ENCODE peak calls at places on chromosomes 7 and 10, in five cellular contexts. One of them, this sample, is unnamed. For H3K4me1, the result is how much of the 10 kb centered on the place peaks cover.

GRCh38 chr7:149334219-149334618 is 72.2 kb downstream of the ZNF783 start:
- DNase-seq in mammary epithelial cell: no peak
- DNase-seq in lower lobe of right lung: no peak
- DNase-seq in CD8-positive, alpha-beta memory T cell: no peak
- DNase-seq in heart right ventricle: no peak
- DNase-seq in this sample: no peak

GRCh38 chr10:17024461-17024860 is 105.2 kb downstream of the CUBN start:
- DNase-seq in mammary epithelial cell: no peak
- DNase-seq in lower lobe of right lung: no peak
- DNase-seq in heart right ventricle: no peak
- DNase-seq in CD8-positive, alpha-beta memory T cell: no peak
- DNase-seq in this sample: no peak

GRCh38 chr7:104923010-104923421 is 91.0 kb upstream of the KMT2E start:
- DNase-seq in heart right ventricle: peak
- DNase-seq in lower lobe of right lung: peak
- DNase-seq in mammary epithelial cell: peak
- DNase-seq in CD8-positive, alpha-beta memory T cell: peak
- DNase-seq in this sample: no peak

GRCh38 chr10:103427866-103428265 is 24.3 kb downstream of the CALHM2 start:
- DNase-seq in heart right ventricle: no peak
- DNase-seq in lower lobe of right lung: no peak
- DNase-seq in CD8-positive, alpha-beta memory T cell: no peak
- DNase-seq in mammary epithelial cell: no peak
- DNase-seq in this sample: no peak

GRCh38 chr10:154348-154747 is 19.1 kb downstream of the ZMYND11 start:
- DNase-seq in heart right ventricle: no peak
- DNase-seq in CD8-positive, alpha-beta memory T cell: no peak
- DNase-seq in mammary epithelial cell: no peak
- DNase-seq in lower lobe of right lung: no peak
- DNase-seq in this sample: no peak

GRCh38 chr7:8129323-8129659 is 132.7 kb downstream of the ICA1 start:
- DNase-seq in heart right ventricle: no peak
- DNase-seq in lower lobe of right lung: no peak
- DNase-seq in mammary epithelial cell: no peak
- DNase-seq in CD8-positive, alpha-beta memory T cell: no peak
- DNase-seq in this sample: no peak

GRCh38 chr7:66150471-66150870 is 35.8 kb downstream of the CRCP start:
- DNase-seq in mammary epithelial cell: no peak
- DNase-seq in lower lobe of right lung: no peak
- DNase-seq in heart right ventricle: peak
- DNase-seq in CD8-positive, alpha-beta memory T cell: no peak
- DNase-seq in this sample: no peak

GRCh38 chr7:84813376-84813775 is 373.5 kb downstream of the SEMA3D start:
- DNase-seq in heart right ventricle: no peak
- DNase-seq in lower lobe of right lung: no peak
- DNase-seq in CD8-positive, alpha-beta memory T cell: no peak
- DNase-seq in mammary epithelial cell: peak
- DNase-seq in this sample: no peak

GRCh38 chr10:130136214-130137076 is at the start of gene GLRX3:
- DNase-seq in lower lobe of right lung: peak
- DNase-seq in heart right ventricle: peak
- DNase-seq in CD8-positive, alpha-beta memory T cell: peak
- DNase-seq in mammary epithelial cell: peak
- DNase-seq in this sample: no peak

GRCh38 chr7:32019008-32019578 is 51.1 kb downstream of the PDE1C start:
- DNase-seq in mammary epithelial cell: no peak
- DNase-seq in heart right ventricle: no peak
- DNase-seq in CD8-positive, alpha-beta memory T cell: no peak
- DNase-seq in lower lobe of right lung: no peak
- DNase-seq in this sample: no peak

GRCh38 chr10:5560844-5561703 is 36.3 kb downstream of the CALML3 start:
- DNase-seq in mammary epithelial cell: no peak
- DNase-seq in CD8-positive, alpha-beta memory T cell: no peak
- DNase-seq in lower lobe of right lung: peak
- DNase-seq in heart right ventricle: no peak
- DNase-seq in this sample: no peak

GRCh38 chr7:70707823-70708243 is 424.1 kb upstream of the GALNT17 start:
- DNase-seq in heart right ventricle: no peak
- DNase-seq in mammary epithelial cell: no peak
- DNase-seq in CD8-positive, alpha-beta memory T cell: no peak
- DNase-seq in lower lobe of right lung: no peak
- DNase-seq in this sample: no peak

GRCh38 chr7:81887098-81887497 is 117.3 kb upstream of the HGF start:
- DNase-seq in mammary epithelial cell: no peak
- DNase-seq in lower lobe of right lung: no peak
- DNase-seq in CD8-positive, alpha-beta memory T cell: no peak
- DNase-seq in heart right ventricle: no peak
- DNase-seq in this sample: no peak

GRCh38 chr7:50221028-50221427 is 83.5 kb upstream of the IKZF1 start:
- DNase-seq in heart right ventricle: no peak
- DNase-seq in CD8-positive, alpha-beta memory T cell: no peak
- DNase-seq in lower lobe of right lung: peak
- DNase-seq in mammary epithelial cell: no peak
- DNase-seq in this sample: no peak

GRCh38 chr7:1291040-1291689 is 58.5 kb downstream of the UNCX start:
- DNase-seq in heart right ventricle: no peak
- DNase-seq in CD8-positive, alpha-beta memory T cell: peak
- DNase-seq in mammary epithelial cell: no peak
- DNase-seq in lower lobe of right lung: peak
- DNase-seq in this sample: no peak

GRCh38 chr10:71011141-71011540 is 122.8 kb upstream of the PCBD1 start:
- DNase-seq in mammary epithelial cell: no peak
- DNase-seq in CD8-positive, alpha-beta memory T cell: no peak
- DNase-seq in heart right ventricle: no peak
- DNase-seq in lower lobe of right lung: no peak
- DNase-seq in this sample: no peak

GRCh38 chr7:135186841-135187253 is 16.3 kb upstream of the CYREN start:
- DNase-seq in heart right ventricle: no peak
- DNase-seq in lower lobe of right lung: no peak
- DNase-seq in mammary epithelial cell: no peak
- DNase-seq in CD8-positive, alpha-beta memory T cell: no peak
- DNase-seq in this sample: peak

GRCh38 chr10:13716161-13717071 is 129.7 kb downstream of the PRPF18 start:
- DNase-seq in heart right ventricle: peak
- DNase-seq in lower lobe of right lung: no peak
- DNase-seq in CD8-positive, alpha-beta memory T cell: no peak
- DNase-seq in mammary epithelial cell: no peak
- DNase-seq in this sample: no peak

GRCh38 chr10:29186221-29186620 is 102.6 kb upstream of the LYZL1 start:
- DNase-seq in heart right ventricle: no peak
- DNase-seq in CD8-positive, alpha-beta memory T cell: no peak
- DNase-seq in lower lobe of right lung: no peak
- DNase-seq in mammary epithelial cell: no peak
- DNase-seq in this sample: no peak

GRCh38 chr7:155483245-155483644 is 25.3 kb downstream of the EN2 start:
- DNase-seq in CD8-positive, alpha-beta memory T cell: no peak
- DNase-seq in heart right ventricle: no peak
- DNase-seq in mammary epithelial cell: no peak
- DNase-seq in lower lobe of right lung: no peak
- DNase-seq in this sample: no peak

GRCh38 chr7:7183061-7183832 is 903 bp downstream of the C1GALT1 start:
- DNase-seq in CD8-positive, alpha-beta memory T cell: peak
- DNase-seq in heart right ventricle: peak
- DNase-seq in mammary epithelial cell: peak
- DNase-seq in lower lobe of right lung: peak
- DNase-seq in this sample: no peak

GRCh38 chr7:132604090-132604489 is 27.8 kb upstream of the PLXNA4 start:
- DNase-seq in CD8-positive, alpha-beta memory T cell: no peak
- DNase-seq in lower lobe of right lung: no peak
- DNase-seq in mammary epithelial cell: no peak
- DNase-seq in heart right ventricle: no peak
- DNase-seq in this sample: peak

GRCh38 chr7:134943785-134944400 is 42.4 kb upstream of the AGBL3 start:
- DNase-seq in CD8-positive, alpha-beta memory T cell: no peak
- DNase-seq in mammary epithelial cell: no peak
- DNase-seq in heart right ventricle: no peak
- DNase-seq in lower lobe of right lung: no peak
- DNase-seq in this sample: no peak

GRCh38 chr10:2083591-2083990 is 346.3 kb upstream of the ADARB2 start:
- DNase-seq in lower lobe of right lung: no peak
- DNase-seq in mammary epithelial cell: no peak
- DNase-seq in CD8-positive, alpha-beta memory T cell: no peak
- DNase-seq in heart right ventricle: no peak
- DNase-seq in this sample: no peak

GRCh38 chr7:113071465-113071864 is 15.2 kb downstream of the GPR85 start:
- DNase-seq in mammary epithelial cell: peak
- DNase-seq in heart right ventricle: no peak
- DNase-seq in lower lobe of right lung: peak
- DNase-seq in CD8-positive, alpha-beta memory T cell: no peak
- DNase-seq in this sample: no peak

GRCh38 chr10:112375721-112376577 is 2.0 kb downstream of the ACSL5 start:
- DNase-seq in lower lobe of right lung: peak
- DNase-seq in CD8-positive, alpha-beta memory T cell: peak
- DNase-seq in mammary epithelial cell: no peak
- DNase-seq in heart right ventricle: peak
- DNase-seq in this sample: no peak

DNA sequence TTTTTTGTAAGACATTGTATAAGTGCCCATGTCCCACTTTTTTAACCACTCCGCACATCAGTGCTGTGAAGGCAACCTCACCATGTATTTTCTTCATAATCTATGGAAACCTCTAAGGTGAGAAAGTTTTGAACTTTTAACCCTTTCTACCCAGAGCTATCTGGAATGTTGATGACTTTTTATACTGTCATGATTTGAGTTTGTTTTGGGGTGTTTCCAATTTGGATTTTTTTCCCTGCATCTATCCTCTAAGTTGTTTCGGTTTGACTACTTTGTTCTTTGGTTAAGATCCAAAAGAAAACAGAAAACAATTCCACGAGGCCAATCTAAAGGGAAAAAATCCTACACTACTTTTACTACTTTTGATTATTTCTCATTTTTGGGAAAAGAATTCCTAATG is 279.7 kb downstream of the USP6NL start:
- DNase-seq in lower lobe of right lung: no peak
- DNase-seq in heart right ventricle: no peak
- DNase-seq in mammary epithelial cell: no peak
- DNase-seq in CD8-positive, alpha-beta memory T cell: no peak
- DNase-seq in this sample: no peak
- H3K4me1 ChIP-seq in lower lobe of right lung: under half
- H3K4me1 ChIP-seq in heart right ventricle: half or more
- H3K4me1 ChIP-seq in mammary epithelial cell: under half
- H3K4me1 ChIP-seq in CD8-positive, alpha-beta memory T cell: under half
- H3K4me1 ChIP-seq in this sample: under half

DNA sequence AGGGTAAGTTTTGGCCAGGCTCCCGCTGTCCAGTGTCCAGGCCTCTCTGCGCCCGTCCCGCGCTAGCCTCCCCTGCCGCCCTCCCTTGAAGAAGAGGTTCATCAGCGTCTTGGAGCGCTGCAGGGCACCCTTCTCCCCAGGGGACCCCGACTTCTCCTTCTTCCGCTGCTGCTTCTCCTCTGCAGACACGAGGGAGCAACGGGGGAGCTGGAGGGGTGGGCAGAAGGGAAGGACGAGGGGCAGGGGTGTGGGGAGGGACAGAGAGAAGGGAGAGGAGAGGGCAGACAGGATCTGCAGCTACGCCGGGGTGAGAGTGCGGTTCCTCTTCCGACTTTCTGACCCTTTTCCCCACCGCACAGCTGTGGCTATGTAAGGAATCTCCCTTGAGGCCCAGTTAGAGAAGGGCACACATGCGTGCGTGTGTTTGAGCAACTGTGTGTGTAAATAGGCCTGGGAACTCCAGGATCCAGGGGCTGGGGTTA is 12.8 kb downstream of the PDZD7 start:
- DNase-seq in lower lobe of right lung: no peak
- DNase-seq in mammary epithelial cell: no peak
- DNase-seq in heart right ventricle: no peak
- DNase-seq in CD8-positive, alpha-beta memory T cell: no peak
- DNase-seq in this sample: no peak
- H3K4me1 ChIP-seq in lower lobe of right lung: under half
- H3K4me1 ChIP-seq in mammary epithelial cell: under half
- H3K4me1 ChIP-seq in heart right ventricle: under half
- H3K4me1 ChIP-seq in CD8-positive, alpha-beta memory T cell: under half
- H3K4me1 ChIP-seq in this sample: under half

DNA sequence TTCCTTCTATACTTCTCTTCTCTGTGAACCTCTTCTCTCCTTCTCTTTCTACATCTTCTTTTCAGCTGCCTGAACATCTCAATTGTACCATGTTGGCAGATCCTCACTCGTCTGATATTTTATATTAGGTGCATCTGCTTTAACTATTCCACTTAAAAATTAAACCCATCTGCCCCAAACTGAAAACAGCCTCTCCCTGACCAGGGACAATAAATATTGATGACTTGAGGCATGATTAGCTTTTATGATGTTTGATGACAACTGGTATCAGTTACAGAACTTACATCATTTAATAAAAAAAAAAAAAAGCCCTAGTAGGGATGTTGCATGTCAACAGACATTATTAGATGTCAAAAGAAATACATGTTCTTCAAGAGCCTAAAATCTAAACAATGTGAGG is 79.8 kb upstream of the HABP2 start:
- DNase-seq in CD8-positive, alpha-beta memory T cell: no peak
- DNase-seq in heart right ventricle: no peak
- DNase-seq in lower lobe of right lung: no peak
- DNase-seq in mammary epithelial cell: no peak
- DNase-seq in this sample: no peak
- H3K4me1 ChIP-seq in CD8-positive, alpha-beta memory T cell: under half
- H3K4me1 ChIP-seq in heart right ventricle: under half
- H3K4me1 ChIP-seq in lower lobe of right lung: under half
- H3K4me1 ChIP-seq in mammary epithelial cell: under half
- H3K4me1 ChIP-seq in this sample: under half

DNA sequence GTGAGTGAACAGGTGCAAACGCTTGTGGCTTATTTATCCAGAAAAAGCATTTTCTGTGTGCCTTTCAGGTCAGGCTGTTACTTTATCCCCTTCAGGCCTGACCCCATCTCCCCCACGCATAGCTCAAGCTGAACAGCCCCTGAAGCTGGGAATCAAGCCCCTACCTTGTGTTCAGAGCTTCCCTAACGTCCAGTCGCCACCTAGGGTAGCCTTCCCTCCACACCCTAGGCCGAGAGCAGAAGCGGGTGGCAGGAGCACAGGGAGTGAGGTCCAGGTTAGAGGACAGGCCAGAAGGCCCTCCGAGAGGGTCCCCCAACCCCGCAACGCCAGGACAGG is 497 bp upstream of the SEMA4G start:
- DNase-seq in heart right ventricle: no peak
- DNase-seq in CD8-positive, alpha-beta memory T cell: no peak
- DNase-seq in mammary epithelial cell: no peak
- DNase-seq in lower lobe of right lung: no peak
- DNase-seq in this sample: no peak
- H3K4me1 ChIP-seq in heart right ventricle: under half
- H3K4me1 ChIP-seq in CD8-positive, alpha-beta memory T cell: under half
- H3K4me1 ChIP-seq in mammary epithelial cell: under half
- H3K4me1 ChIP-seq in lower lobe of right lung: under half
- H3K4me1 ChIP-seq in this sample: under half

DNA sequence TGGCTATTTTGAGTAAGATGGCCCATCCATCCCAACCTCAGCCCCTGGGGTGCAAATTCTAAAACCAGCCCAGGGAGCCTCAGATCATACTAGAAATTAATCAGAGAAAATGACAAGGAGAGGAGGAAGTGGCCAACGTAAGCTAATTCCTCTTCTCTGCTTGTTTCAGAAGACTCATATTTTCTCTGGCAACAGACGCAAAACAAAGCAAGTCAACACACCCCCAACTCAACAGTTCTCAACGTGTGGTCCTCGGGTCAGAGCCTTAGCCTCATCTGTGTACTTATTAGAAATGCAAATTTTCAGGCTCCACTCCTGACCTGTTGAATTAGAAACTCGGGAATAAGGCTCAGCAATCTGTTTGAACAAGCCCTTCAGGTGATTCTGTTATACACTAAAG is 413.9 kb upstream of the AUTS2 start:
- DNase-seq in CD8-positive, alpha-beta memory T cell: no peak
- DNase-seq in heart right ventricle: no peak
- DNase-seq in mammary epithelial cell: no peak
- DNase-seq in lower lobe of right lung: no peak
- DNase-seq in this sample: no peak
- H3K4me1 ChIP-seq in CD8-positive, alpha-beta memory T cell: under half
- H3K4me1 ChIP-seq in heart right ventricle: under half
- H3K4me1 ChIP-seq in mammary epithelial cell: under half
- H3K4me1 ChIP-seq in lower lobe of right lung: under half
- H3K4me1 ChIP-seq in this sample: under half

GRCh38 chr10:124086787-124087671 is 6.4 kb downstream of the CHST15 start:
- DNase-seq in CD8-positive, alpha-beta memory T cell: no peak
- DNase-seq in mammary epithelial cell: no peak
- DNase-seq in lower lobe of right lung: peak
- DNase-seq in heart right ventricle: no peak
- DNase-seq in this sample: no peak
- H3K4me1 ChIP-seq in CD8-positive, alpha-beta memory T cell: under half
- H3K4me1 ChIP-seq in mammary epithelial cell: under half
- H3K4me1 ChIP-seq in lower lobe of right lung: under half
- H3K4me1 ChIP-seq in heart right ventricle: half or more
- H3K4me1 ChIP-seq in this sample: under half